ENCODE peak calls at places on chromosomes 13 and 19, in five cellular contexts. One of them, this sample, is unnamed.

GRCh38 chr13:72889496-72889895 is 107.6 kb downstream of the PIBF1 start:
- DNase-seq in activated CD8-positive, alpha-beta memory T cell treated with anti-CD3 and anti-CD28 coated beads for 1 hour: no peak
- DNase-seq in mammary epithelial cell: no peak
- DNase-seq in hypothalamus: no peak
- DNase-seq in stimulated activated CD4-positive, alpha-beta T cell treated with anti-CD3 and anti-CD28 coated beads, Interleukin-1b, Interleukin-23, amount 100 ng/mL, for 1 hour: no peak
- DNase-seq in this sample: no peak

GRCh38 chr13:38582133-38582532 is 104.7 kb upstream of the FREM2 start:
- DNase-seq in activated CD8-positive, alpha-beta memory T cell treated with anti-CD3 and anti-CD28 coated beads for 1 hour: no peak
- DNase-seq in mammary epithelial cell: peak
- DNase-seq in hypothalamus: no peak
- DNase-seq in stimulated activated CD4-positive, alpha-beta T cell treated with anti-CD3 and anti-CD28 coated beads, Interleukin-1b, Interleukin-23, amount 100 ng/mL, for 1 hour: no peak
- DNase-seq in this sample: peak

GRCh38 chr19:40374084-40374483 is 15.9 kb downstream of the HIPK4 start:
- DNase-seq in activated CD8-positive, alpha-beta memory T cell treated with anti-CD3 and anti-CD28 coated beads for 1 hour: no peak
- DNase-seq in mammary epithelial cell: no peak
- DNase-seq in hypothalamus: no peak
- DNase-seq in stimulated activated CD4-positive, alpha-beta T cell treated with anti-CD3 and anti-CD28 coated beads, Interleukin-1b, Interleukin-23, amount 100 ng/mL, for 1 hour: no peak
- DNase-seq in this sample: no peak

GRCh38 chr19:17671906-17672305 is 16.2 kb downstream of the UNC13A start:
- DNase-seq in activated CD8-positive, alpha-beta memory T cell treated with anti-CD3 and anti-CD28 coated beads for 1 hour: no peak
- DNase-seq in mammary epithelial cell: peak
- DNase-seq in hypothalamus: no peak
- DNase-seq in stimulated activated CD4-positive, alpha-beta T cell treated with anti-CD3 and anti-CD28 coated beads, Interleukin-1b, Interleukin-23, amount 100 ng/mL, for 1 hour: no peak
- DNase-seq in this sample: no peak

GRCh38 chr19:20863176-20863575 is 59.9 kb upstream of the ZNF85 start:
- DNase-seq in activated CD8-positive, alpha-beta memory T cell treated with anti-CD3 and anti-CD28 coated beads for 1 hour: no peak
- DNase-seq in mammary epithelial cell: no peak
- DNase-seq in hypothalamus: no peak
- DNase-seq in stimulated activated CD4-positive, alpha-beta T cell treated with anti-CD3 and anti-CD28 coated beads, Interleukin-1b, Interleukin-23, amount 100 ng/mL, for 1 hour: no peak
- DNase-seq in this sample: no peak

GRCh38 chr13:76455960-76456359 is 430.2 kb downstream of the KCTD12 start:
- DNase-seq in activated CD8-positive, alpha-beta memory T cell treated with anti-CD3 and anti-CD28 coated beads for 1 hour: no peak
- DNase-seq in mammary epithelial cell: no peak
- DNase-seq in hypothalamus: no peak
- DNase-seq in stimulated activated CD4-positive, alpha-beta T cell treated with anti-CD3 and anti-CD28 coated beads, Interleukin-1b, Interleukin-23, amount 100 ng/mL, for 1 hour: no peak
- DNase-seq in this sample: no peak

GRCh38 chr13:44368599-44369368 is 4.8 kb upstream of the SERP2 start:
- DNase-seq in activated CD8-positive, alpha-beta memory T cell treated with anti-CD3 and anti-CD28 coated beads for 1 hour: no peak
- DNase-seq in mammary epithelial cell: no peak
- DNase-seq in hypothalamus: no peak
- DNase-seq in stimulated activated CD4-positive, alpha-beta T cell treated with anti-CD3 and anti-CD28 coated beads, Interleukin-1b, Interleukin-23, amount 100 ng/mL, for 1 hour: no peak
- DNase-seq in this sample: no peak

GRCh38 chr19:22116760-22117159 is 64.5 kb downstream of the ZNF257 start:
- DNase-seq in activated CD8-positive, alpha-beta memory T cell treated with anti-CD3 and anti-CD28 coated beads for 1 hour: no peak
- DNase-seq in mammary epithelial cell: no peak
- DNase-seq in hypothalamus: no peak
- DNase-seq in stimulated activated CD4-positive, alpha-beta T cell treated with anti-CD3 and anti-CD28 coated beads, Interleukin-1b, Interleukin-23, amount 100 ng/mL, for 1 hour: no peak
- DNase-seq in this sample: no peak

GRCh38 chr19:33376423-33376822 is 2.9 kb downstream of the CEBPG start:
- DNase-seq in activated CD8-positive, alpha-beta memory T cell treated with anti-CD3 and anti-CD28 coated beads for 1 hour: no peak
- DNase-seq in mammary epithelial cell: peak
- DNase-seq in hypothalamus: no peak
- DNase-seq in stimulated activated CD4-positive, alpha-beta T cell treated with anti-CD3 and anti-CD28 coated beads, Interleukin-1b, Interleukin-23, amount 100 ng/mL, for 1 hour: no peak
- DNase-seq in this sample: no peak

GRCh38 chr19:10353793-10354391 is 14.5 kb upstream of the ICAM3 start:
- DNase-seq in activated CD8-positive, alpha-beta memory T cell treated with anti-CD3 and anti-CD28 coated beads for 1 hour: no peak
- DNase-seq in mammary epithelial cell: no peak
- DNase-seq in hypothalamus: no peak
- DNase-seq in stimulated activated CD4-positive, alpha-beta T cell treated with anti-CD3 and anti-CD28 coated beads, Interleukin-1b, Interleukin-23, amount 100 ng/mL, for 1 hour: no peak
- DNase-seq in this sample: no peak

GRCh38 chr13:84418041-84418440 is 535.8 kb upstream of the SLITRK1 start:
- DNase-seq in activated CD8-positive, alpha-beta memory T cell treated with anti-CD3 and anti-CD28 coated beads for 1 hour: no peak
- DNase-seq in mammary epithelial cell: no peak
- DNase-seq in hypothalamus: no peak
- DNase-seq in stimulated activated CD4-positive, alpha-beta T cell treated with anti-CD3 and anti-CD28 coated beads, Interleukin-1b, Interleukin-23, amount 100 ng/mL, for 1 hour: no peak
- DNase-seq in this sample: no peak

GRCh38 chr13:39196957-39197644 is 158.8 kb downstream of the NHLRC3 start:
- DNase-seq in activated CD8-positive, alpha-beta memory T cell treated with anti-CD3 and anti-CD28 coated beads for 1 hour: no peak
- DNase-seq in mammary epithelial cell: no peak
- DNase-seq in hypothalamus: no peak
- DNase-seq in stimulated activated CD4-positive, alpha-beta T cell treated with anti-CD3 and anti-CD28 coated beads, Interleukin-1b, Interleukin-23, amount 100 ng/mL, for 1 hour: no peak
- DNase-seq in this sample: no peak

GRCh38 chr19:39677931-39678889 is 22.5 kb downstream of the LGALS16 start:
- DNase-seq in activated CD8-positive, alpha-beta memory T cell treated with anti-CD3 and anti-CD28 coated beads for 1 hour: no peak
- DNase-seq in mammary epithelial cell: no peak
- DNase-seq in hypothalamus: no peak
- DNase-seq in stimulated activated CD4-positive, alpha-beta T cell treated with anti-CD3 and anti-CD28 coated beads, Interleukin-1b, Interleukin-23, amount 100 ng/mL, for 1 hour: no peak
- DNase-seq in this sample: no peak

GRCh38 chr13:72782717-72783116 is 784 bp downstream of the PIBF1 start:
- DNase-seq in activated CD8-positive, alpha-beta memory T cell treated with anti-CD3 and anti-CD28 coated beads for 1 hour: no peak
- DNase-seq in mammary epithelial cell: peak
- DNase-seq in hypothalamus: no peak
- DNase-seq in stimulated activated CD4-positive, alpha-beta T cell treated with anti-CD3 and anti-CD28 coated beads, Interleukin-1b, Interleukin-23, amount 100 ng/mL, for 1 hour: no peak
- DNase-seq in this sample: no peak

GRCh38 chr19:18093439-18094161 is 4.0 kb upstream of the MAST3 start:
- DNase-seq in activated CD8-positive, alpha-beta memory T cell treated with anti-CD3 and anti-CD28 coated beads for 1 hour: no peak
- DNase-seq in mammary epithelial cell: peak
- DNase-seq in hypothalamus: no peak
- DNase-seq in stimulated activated CD4-positive, alpha-beta T cell treated with anti-CD3 and anti-CD28 coated beads, Interleukin-1b, Interleukin-23, amount 100 ng/mL, for 1 hour: no peak
- DNase-seq in this sample: no peak

GRCh38 chr13:41962994-41963393 is 2.1 kb upstream of the VWA8 start:
- DNase-seq in activated CD8-positive, alpha-beta memory T cell treated with anti-CD3 and anti-CD28 coated beads for 1 hour: no peak
- DNase-seq in mammary epithelial cell: peak
- DNase-seq in hypothalamus: no peak
- DNase-seq in stimulated activated CD4-positive, alpha-beta T cell treated with anti-CD3 and anti-CD28 coated beads, Interleukin-1b, Interleukin-23, amount 100 ng/mL, for 1 hour: no peak
- DNase-seq in this sample: no peak

GRCh38 chr19:512548-513365 is 5.5 kb downstream of the TPGS1 start:
- DNase-seq in activated CD8-positive, alpha-beta memory T cell treated with anti-CD3 and anti-CD28 coated beads for 1 hour: no peak
- DNase-seq in mammary epithelial cell: no peak
- DNase-seq in hypothalamus: no peak
- DNase-seq in stimulated activated CD4-positive, alpha-beta T cell treated with anti-CD3 and anti-CD28 coated beads, Interleukin-1b, Interleukin-23, amount 100 ng/mL, for 1 hour: no peak
- DNase-seq in this sample: no peak

GRCh38 chr19:12864721-12865715 is 16.2 kb downstream of the DNASE2 start:
- DNase-seq in activated CD8-positive, alpha-beta memory T cell treated with anti-CD3 and anti-CD28 coated beads for 1 hour: no peak
- DNase-seq in mammary epithelial cell: no peak
- DNase-seq in hypothalamus: no peak
- DNase-seq in stimulated activated CD4-positive, alpha-beta T cell treated with anti-CD3 and anti-CD28 coated beads, Interleukin-1b, Interleukin-23, amount 100 ng/mL, for 1 hour: no peak
- DNase-seq in this sample: no peak

GRCh38 chr13:110258876-110259631 is 47.9 kb downstream of the COL4A1 start:
- DNase-seq in activated CD8-positive, alpha-beta memory T cell treated with anti-CD3 and anti-CD28 coated beads for 1 hour: no peak
- DNase-seq in mammary epithelial cell: peak
- DNase-seq in hypothalamus: no peak
- DNase-seq in stimulated activated CD4-positive, alpha-beta T cell treated with anti-CD3 and anti-CD28 coated beads, Interleukin-1b, Interleukin-23, amount 100 ng/mL, for 1 hour: no peak
- DNase-seq in this sample: no peak

GRCh38 chr13:100789481-100789880 is 114.9 kb upstream of the TMTC4 start:
- DNase-seq in activated CD8-positive, alpha-beta memory T cell treated with anti-CD3 and anti-CD28 coated beads for 1 hour: no peak
- DNase-seq in mammary epithelial cell: peak
- DNase-seq in hypothalamus: peak
- DNase-seq in stimulated activated CD4-positive, alpha-beta T cell treated with anti-CD3 and anti-CD28 coated beads, Interleukin-1b, Interleukin-23, amount 100 ng/mL, for 1 hour: no peak
- DNase-seq in this sample: no peak

GRCh38 chr13:113486698-113487097 is 3.8 kb downstream of the DCUN1D2 start:
- DNase-seq in activated CD8-positive, alpha-beta memory T cell treated with anti-CD3 and anti-CD28 coated beads for 1 hour: no peak
- DNase-seq in mammary epithelial cell: no peak
- DNase-seq in hypothalamus: no peak
- DNase-seq in stimulated activated CD4-positive, alpha-beta T cell treated with anti-CD3 and anti-CD28 coated beads, Interleukin-1b, Interleukin-23, amount 100 ng/mL, for 1 hour: no peak
- DNase-seq in this sample: no peak

GRCh38 chr13:35164324-35164932 is 222.4 kb downstream of the NBEA start:
- DNase-seq in activated CD8-positive, alpha-beta memory T cell treated with anti-CD3 and anti-CD28 coated beads for 1 hour: no peak
- DNase-seq in mammary epithelial cell: peak
- DNase-seq in hypothalamus: no peak
- DNase-seq in stimulated activated CD4-positive, alpha-beta T cell treated with anti-CD3 and anti-CD28 coated beads, Interleukin-1b, Interleukin-23, amount 100 ng/mL, for 1 hour: no peak
- DNase-seq in this sample: peak

GRCh38 chr19:3535235-3535921 is 3.6 kb upstream of the TEKTIP1 start:
- DNase-seq in activated CD8-positive, alpha-beta memory T cell treated with anti-CD3 and anti-CD28 coated beads for 1 hour: no peak
- DNase-seq in mammary epithelial cell: no peak
- DNase-seq in hypothalamus: no peak
- DNase-seq in stimulated activated CD4-positive, alpha-beta T cell treated with anti-CD3 and anti-CD28 coated beads, Interleukin-1b, Interleukin-23, amount 100 ng/mL, for 1 hour: no peak
- DNase-seq in this sample: no peak

GRCh38 chr19:34556500-34556899 is 74.9 kb downstream of the WTIP start:
- DNase-seq in activated CD8-positive, alpha-beta memory T cell treated with anti-CD3 and anti-CD28 coated beads for 1 hour: no peak
- DNase-seq in mammary epithelial cell: peak
- DNase-seq in hypothalamus: no peak
- DNase-seq in stimulated activated CD4-positive, alpha-beta T cell treated with anti-CD3 and anti-CD28 coated beads, Interleukin-1b, Interleukin-23, amount 100 ng/mL, for 1 hour: no peak
- DNase-seq in this sample: peak

GRCh38 chr13:40129467-40129866 is 474.0 kb downstream of the COG6 start:
- DNase-seq in activated CD8-positive, alpha-beta memory T cell treated with anti-CD3 and anti-CD28 coated beads for 1 hour: no peak
- DNase-seq in mammary epithelial cell: no peak
- DNase-seq in hypothalamus: no peak
- DNase-seq in stimulated activated CD4-positive, alpha-beta T cell treated with anti-CD3 and anti-CD28 coated beads, Interleukin-1b, Interleukin-23, amount 100 ng/mL, for 1 hour: no peak
- DNase-seq in this sample: no peak